ENCODE peak calls at places on chromosome 15, in eight cellular contexts. M is prostate gland, D is ovary, S is right lobe of liver, Z is thyroid gland, O is K562, H is HCT116, W is sigmoid colon. A is an unnamed sample. For H3K27me3, the result is how much of the 10 kb centered on the place peaks cover.

GRCh38 chr15:90637693-90638092 is 79.5 kb upstream of the BLM start:
- DNase-seq in S (no peak), D (no peak), H (no peak), W (no peak), O (no peak), Z (no peak), M (no peak), A (no peak)

GRCh38 chr15:68277131-68277604 is 377 bp upstream of the FEM1B start:
- DNase-seq in D (no peak), W (peak), Z (peak), O (no peak), M (no peak), S (no peak), H (no peak), A (no peak)

GRCh38 chr15:101129851-101130250 is 122.0 kb downstream of the CHSY1 start:
- DNase-seq in S (no peak), D (no peak), H (no peak), Z (no peak), W (no peak), M (no peak), O (no peak), A (no peak)

GRCh38 chr15:100765458-100766224 is 114.0 kb upstream of the ALDH1A3 start:
- DNase-seq in D (peak), H (no peak), M (no peak), S (peak), Z (no peak), O (no peak), W (peak), A (no peak)

GRCh38 chr15:75172168-75172841 is 29.4 kb upstream of the C15orf39 start:
- DNase-seq in W (no peak), O (no peak), M (no peak), Z (no peak), H (no peak), S (no peak), D (peak), A (no peak)

GRCh38 chr15:35979608-35980007 is 433.6 kb upstream of the DPH6 start:
- DNase-seq in D (no peak), S (no peak), O (no peak), Z (no peak), M (no peak), H (no peak), W (no peak), A (no peak)

GRCh38 chr15:48928877-48929538 is 34.7 kb downstream of the SHC4 start:
- DNase-seq in W (no peak), Z (no peak), M (no peak), D (no peak), H (no peak), S (no peak), O (no peak), A (no peak)

GRCh38 chr15:45689616-45690015 is 54.8 kb downstream of the SQOR start:
- DNase-seq in Z (no peak), D (no peak), S (no peak), W (no peak), H (no peak), M (no peak), O (no peak), A (no peak)

GRCh38 chr15:22877607-22878006 is 39.1 kb downstream of the NIPA2 start:
- DNase-seq in M (no peak), Z (no peak), D (no peak), S (no peak), O (no peak), W (no peak), H (no peak), A (no peak)

GRCh38 chr15:60004846-60005351 is 788 bp downstream of the FOXB1 start:
- DNase-seq in O (no peak), M (no peak), H (no peak), S (no peak), W (no peak), D (no peak), Z (peak), A (no peak)

GRCh38 chr15:39582286-39582976 is 1.6 kb downstream of the THBS1 start:
- DNase-seq in M (no peak), O (no peak), S (no peak), W (peak), H (no peak), D (peak), Z (no peak), A (no peak)

GRCh38 chr15:39581501-39582285 is 814 bp downstream of the THBS1 start:
- DNase-seq in O (no peak), M (peak), Z (peak), S (peak), H (no peak), W (peak), D (peak), A (no peak)

GRCh38 chr15:39580117-39580629 is 706 bp upstream of the THBS1 start:
- DNase-seq in H (peak), S (peak), M (peak), O (peak), Z (peak), W (peak), D (peak), A (peak)

GRCh38 chr15:39579487-39580116 is 1.3 kb upstream of the THBS1 start:
- DNase-seq in M (peak), H (peak), D (peak), S (peak), Z (peak), O (no peak), W (peak), A (peak)

DNA sequence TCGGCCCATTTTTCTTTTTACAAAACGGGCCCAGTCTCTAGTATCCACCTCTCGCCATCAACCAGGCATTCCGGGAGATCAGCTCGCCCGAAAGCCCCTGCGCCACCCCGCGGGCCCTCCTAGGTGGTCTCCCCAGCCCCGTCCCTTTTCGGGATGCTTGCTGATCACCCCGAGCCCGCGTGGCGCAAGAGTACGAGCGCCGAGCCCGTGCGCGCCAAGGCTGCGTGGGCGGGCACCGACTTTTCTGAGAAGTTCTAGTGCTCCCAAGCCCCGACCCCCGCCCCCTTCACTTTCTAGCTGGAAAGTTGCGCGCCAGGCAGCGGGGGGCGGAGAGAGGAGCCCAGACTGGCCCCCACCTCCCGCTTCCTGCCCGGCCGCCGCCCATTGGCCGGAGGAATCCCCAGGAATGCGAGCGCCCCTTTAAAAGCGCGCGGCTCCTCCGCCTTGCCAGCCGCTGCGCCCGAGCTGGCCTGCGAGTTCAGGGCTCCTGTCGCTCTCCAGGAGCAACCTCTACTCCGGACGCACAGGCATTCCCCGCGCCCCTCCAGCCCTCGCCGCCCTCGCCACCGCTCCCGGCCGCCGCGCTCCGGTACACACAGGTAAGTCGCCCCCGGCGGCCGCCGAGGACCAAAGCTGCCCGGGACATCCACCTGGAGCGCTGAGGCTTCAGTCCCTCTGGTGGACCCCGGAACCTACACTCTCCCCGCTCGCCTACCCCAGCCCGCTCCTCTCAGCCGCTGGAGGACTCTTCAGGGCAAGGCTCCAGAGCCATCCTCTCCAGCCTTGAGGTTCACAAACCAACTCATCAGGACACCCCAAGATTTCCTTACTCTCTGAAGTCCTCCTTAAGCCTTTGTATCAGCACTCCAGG is at the start of gene THBS1:
- DNase-seq in Z (peak), W (peak), D (peak), M (peak), O (peak), H (no peak), S (peak), A (peak)
- H3K27me3 ChIP-seq in Z (under half), W (under half), D (under half), M (under half), O (under half), H (under half), S (under half), A (under half)

GRCh38 chr15:65289261-65289854 is 2.7 kb upstream of the PARP16 start:
- DNase-seq in O (no peak), M (no peak), H (no peak), S (no peak), W (no peak), Z (no peak), D (no peak), A (no peak)

GRCh38 chr15:65285291-65286068 is 1.2 kb downstream of the PARP16 start:
- DNase-seq in O (peak), Z (no peak), S (no peak), D (no peak), W (no peak), M (no peak), H (no peak), A (no peak)

GRCh38 chr15:65286069-65286703 is 497 bp downstream of the PARP16 start:
- DNase-seq in M (peak), H (no peak), W (no peak), S (peak), O (no peak), Z (peak), D (peak), A (no peak)

GRCh38 chr15:65287515-65287845 is 797 bp upstream of the PARP16 start:
- DNase-seq in D (no peak), S (no peak), Z (no peak), W (no peak), M (no peak), O (peak), H (no peak), A (no peak)

DNA sequence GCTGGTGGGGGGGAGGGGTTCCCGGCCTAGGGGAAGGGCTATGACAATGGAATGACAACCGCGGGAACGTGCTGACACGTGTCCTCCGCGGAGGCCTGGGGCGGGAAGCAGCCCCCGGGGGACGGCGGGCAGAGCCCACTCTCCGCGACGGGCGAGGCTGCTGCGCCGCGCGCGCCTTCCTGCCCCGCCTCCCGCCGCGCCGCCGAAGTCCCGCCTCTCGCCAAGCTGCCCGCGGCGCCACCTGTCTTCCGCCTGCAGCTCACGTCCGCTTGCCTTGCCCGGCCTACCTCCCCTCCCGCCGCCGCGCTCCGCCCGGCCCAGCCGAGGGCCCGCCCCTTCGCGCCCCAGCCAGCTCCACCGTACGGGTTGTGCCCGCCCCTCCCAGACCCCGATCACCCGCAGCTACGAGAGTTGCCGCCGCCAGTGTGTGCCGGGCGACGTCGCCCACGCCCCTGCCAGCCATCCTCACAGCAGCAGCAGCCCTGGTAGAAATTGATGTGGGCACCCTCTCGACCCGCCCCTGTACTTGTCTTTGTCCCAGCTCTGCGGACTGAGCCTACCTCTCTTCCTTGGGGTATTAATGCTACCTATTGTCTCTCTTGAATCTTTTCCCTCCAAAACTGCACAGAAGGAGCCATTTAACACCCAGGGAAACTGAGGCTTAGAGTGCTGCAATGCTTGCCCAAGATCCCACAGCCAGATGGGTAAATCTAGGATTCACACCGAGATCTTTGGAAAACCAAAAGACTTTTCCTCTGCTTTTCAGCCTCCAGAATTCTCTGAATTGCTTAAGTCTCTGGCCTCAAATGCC is at the start of gene PARP16:
- DNase-seq in O (peak), D (peak), S (peak), H (peak), M (peak), Z (peak), W (peak), A (peak)
- TF ChIP-seq POLR2A in O (peak), D (peak), S (peak), H (peak), M (peak), Z (peak), W (peak), A (peak)

DNA sequence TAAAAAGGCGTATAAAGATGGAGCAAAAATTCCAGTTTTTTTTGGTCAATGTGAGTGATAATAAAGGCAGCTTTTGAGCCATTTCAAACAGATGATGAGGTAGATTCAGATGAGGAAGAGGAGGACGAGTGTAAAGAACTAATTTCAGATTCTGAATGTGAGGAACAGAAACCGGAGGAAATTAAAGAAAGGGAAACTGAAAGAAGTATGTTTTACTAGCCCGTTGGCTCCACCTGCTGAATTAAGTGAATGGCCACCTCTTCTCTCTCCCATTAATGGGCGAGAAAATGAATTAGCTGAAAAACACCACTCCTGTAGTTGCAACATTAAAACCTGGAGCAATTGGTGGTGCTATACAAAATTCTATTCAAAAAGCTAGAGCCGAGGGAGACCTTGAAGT is 55.4 kb downstream of the CYP19A1 start:
- DNase-seq in S (no peak), M (no peak), D (no peak), Z (no peak), W (no peak), O (no peak), H (no peak), A (no peak)
- TF ChIP-seq CTCF in S (no peak), M (no peak), D (no peak), Z (no peak), W (no peak), O (no peak), H (no peak), A (no peak)

GRCh38 chr15:69537888-69538287 is 85.3 kb downstream of the RPLP1 start:
- DNase-seq in O (no peak), W (no peak), S (no peak), Z (no peak), H (no peak), D (no peak), M (no peak), A (no peak)

GRCh38 chr15:69537085-69537484 is 84.5 kb downstream of the RPLP1 start:
- DNase-seq in M (no peak), H (no peak), Z (no peak), D (no peak), S (no peak), W (no peak), O (no peak), A (no peak)

GRCh38 chr15:69540622-69541021 is 88.0 kb downstream of the RPLP1 start:
- DNase-seq in M (no peak), S (no peak), H (no peak), O (no peak), Z (no peak), W (no peak), D (no peak), A (no peak)

GRCh38 chr15:69538381-69538780 is 85.8 kb downstream of the RPLP1 start:
- DNase-seq in O (no peak), M (no peak), S (no peak), H (no peak), D (no peak), Z (no peak), W (no peak), A (no peak)

GRCh38 chr15:69539316-69539715 is 86.7 kb downstream of the RPLP1 start:
- DNase-seq in Z (no peak), H (no peak), M (no peak), W (no peak), D (no peak), S (no peak), O (no peak), A (no peak)
- H3K27me3 ChIP-seq in Z (under half), H (under half), M (under half), W (under half), D (under half), S (under half), O (under half), A (under half)

DNA sequence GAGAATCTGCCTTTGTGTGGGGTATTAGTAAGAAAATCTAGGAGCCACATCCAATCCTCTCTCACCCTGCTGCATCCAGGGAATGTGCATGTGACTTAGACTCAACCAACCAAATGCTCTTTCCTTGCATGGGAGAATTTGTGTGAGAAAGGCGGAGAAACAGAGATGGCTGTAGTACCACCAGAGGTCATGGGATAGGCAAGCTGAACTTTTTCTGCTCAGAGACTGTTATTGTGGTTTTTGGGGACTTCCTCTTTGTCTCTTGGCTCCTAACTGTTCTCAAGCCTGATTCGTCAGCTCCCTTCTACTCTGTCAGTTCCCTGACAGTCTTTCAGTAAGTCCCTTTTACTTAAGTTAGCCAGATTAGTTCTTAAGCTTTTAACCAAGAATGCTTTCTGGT is 2.6 kb upstream of the ZSCAN2 start:
- DNase-seq in S (peak), H (no peak), M (no peak), O (no peak), W (no peak), Z (no peak), D (no peak), A (no peak)
- TF ChIP-seq POLR2A in S (no peak), H (no peak), M (no peak), O (no peak), W (no peak), Z (no peak), D (no peak), A (no peak)

A was measured in gastrocnemius medialis.